ENCODE peak calls at places on chromosome 22, in eight cellular contexts. A is neural progenitor cell, T is heart right ventricle, R is GM06990, Y is fibroblast of lung, H is uterus, B is esophagus squamous epithelium, P is GM12865. M is an unnamed sample.

GRCh38 chr22:41976070-41976901 is 7.0 kb downstream of the SEPTIN3 start:
- DNase-seq in A (peak), T (peak), R (peak), Y (no peak), H (no peak), B (no peak), P (peak), M (no peak)

GRCh38 chr22:50626856-50627451 is 998 bp downstream of the ARSA start:
- DNase-seq in A (no peak), T (no peak), R (no peak), Y (no peak), H (no peak), B (no peak), P (no peak), M (no peak)

GRCh38 chr22:21076907-21077625 is 31.3 kb downstream of the LRRC74B start:
- DNase-seq in A (no peak), T (no peak), R (no peak), Y (no peak), H (no peak), B (no peak), P (no peak), M (no peak)

GRCh38 chr22:37501610-37502341 is 15.6 kb upstream of the MFNG start:
- DNase-seq in A (no peak), T (peak), R (no peak), Y (peak), H (no peak), B (no peak), P (no peak), M (peak)

GRCh38 chr22:32325416-32325801 is 32.3 kb upstream of the RFPL3 start:
- DNase-seq in A (no peak), T (no peak), R (no peak), Y (no peak), H (no peak), B (no peak), P (no peak), M (no peak)

GRCh38 chr22:41217553-41218157 is 12.5 kb downstream of the L3MBTL2 start:
- DNase-seq in A (peak), T (peak), R (no peak), Y (peak), H (peak), B (no peak), P (peak), M (peak)

GRCh38 chr22:45929649-45930048 is 47.3 kb downstream of the WNT7B start:
- DNase-seq in A (no peak), T (no peak), R (no peak), Y (no peak), H (no peak), B (no peak), P (no peak), M (no peak)

GRCh38 chr22:24845036-24845918 is 39.3 kb downstream of the SGSM1 start:
- DNase-seq in A (no peak), T (no peak), R (no peak), Y (no peak), H (no peak), B (no peak), P (no peak), M (no peak)

GRCh38 chr22:46673677-46674236 is 53.6 kb downstream of the GRAMD4 start:
- DNase-seq in A (no peak), T (no peak), R (no peak), Y (no peak), H (no peak), B (no peak), P (no peak), M (no peak)

GRCh38 chr22:24950272-24950902 is 2.1 kb upstream of the KIAA1671 start:
- DNase-seq in A (peak), T (no peak), R (no peak), Y (no peak), H (no peak), B (no peak), P (peak), M (no peak)

GRCh38 chr22:36409911-36410756 is 22.4 kb upstream of the MYH9 start:
- DNase-seq in A (peak), T (peak), R (peak), Y (peak), H (peak), B (peak), P (peak), M (no peak)
- TF ChIP-seq CTCF in A (peak), T (no peak), R (no peak), Y (no peak), H (no peak), B (no peak), P (no peak), M (no peak)

GRCh38 chr22:43085658-43086606 is 3.3 kb downstream of the TTLL1 start:
- DNase-seq in A (no peak), T (peak), R (peak), Y (no peak), H (no peak), B (no peak), P (peak), M (no peak)
- H3K4me3 ChIP-seq in A (no peak), T (no peak), R (no peak), Y (no peak), H (no peak), B (no peak), P (no peak), M (no peak)

GRCh38 chr22:39215430-39216142 is 29.2 kb downstream of the PDGFB start:
- DNase-seq in A (peak), T (no peak), R (no peak), Y (no peak), H (no peak), B (no peak), P (peak), M (no peak)
- TF ChIP-seq CTCF in A (peak), T (peak), R (peak), Y (peak), H (peak), B (no peak), P (peak), M (peak)

DNA sequence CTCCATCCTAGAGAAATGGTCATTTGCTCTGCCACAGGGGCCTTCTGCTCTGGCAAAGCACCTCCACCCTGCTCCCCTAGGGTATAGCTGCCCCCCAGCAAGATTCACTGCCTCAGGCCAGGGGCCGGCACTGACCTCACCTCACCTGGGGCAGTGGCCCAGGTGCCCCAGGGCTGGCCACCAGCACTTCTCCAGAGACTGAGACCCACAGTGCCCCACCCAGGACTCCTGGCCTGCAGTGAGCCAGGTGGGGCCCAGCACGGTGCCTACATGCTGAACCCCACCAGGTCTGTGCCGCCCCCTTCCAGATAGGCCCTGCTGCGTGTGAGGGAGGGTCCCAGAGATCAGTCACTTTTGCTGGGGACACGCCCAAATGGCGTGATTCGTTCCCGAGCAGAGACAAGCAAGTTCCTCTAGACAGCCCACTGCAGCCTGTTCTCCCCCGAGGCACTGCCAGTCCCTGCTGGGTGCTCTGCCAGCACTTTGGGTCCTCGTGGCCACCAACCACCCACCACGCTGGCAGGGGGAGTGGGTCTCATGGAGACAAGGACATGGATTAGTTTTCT is 10.7 kb downstream of the GNB1L start:
- DNase-seq in A (no peak), T (no peak), R (no peak), Y (no peak), H (no peak), B (no peak), P (no peak), M (no peak)
- H3K4me3 ChIP-seq in A (no peak), T (no peak), R (no peak), Y (no peak), H (no peak), B (peak), P (no peak), M (no peak)

GRCh38 chr22:18063311-18063710 is 14.5 kb upstream of the PEX26 start:
- DNase-seq in A (no peak), T (no peak), R (no peak), Y (no peak), H (no peak), B (no peak), P (no peak), M (no peak)
- TF ChIP-seq CTCF in A (no peak), T (no peak), R (no peak), Y (no peak), H (no peak), B (no peak), P (no peak), M (no peak)

GRCh38 chr22:39931271-39931670 is 28.9 kb upstream of the TMA7B start:
- DNase-seq in A (no peak), T (no peak), R (no peak), Y (no peak), H (no peak), B (no peak), P (no peak), M (no peak)
- H3K4me3 ChIP-seq in A (no peak), T (no peak), R (no peak), Y (no peak), H (no peak), B (no peak), P (no peak), M (no peak)

GRCh38 chr22:22099194-22099486 is 116.6 kb upstream of the TOP3B start:
- DNase-seq in A (no peak), T (no peak), R (peak), Y (no peak), H (no peak), B (no peak), P (peak), M (no peak)

GRCh38 chr22:22105364-22105763 is 122.8 kb upstream of the TOP3B start:
- DNase-seq in A (no peak), T (no peak), R (no peak), Y (no peak), H (no peak), B (no peak), P (no peak), M (no peak)

GRCh38 chr22:22106855-22107254 is 124.3 kb upstream of the TOP3B start:
- DNase-seq in A (no peak), T (no peak), R (no peak), Y (no peak), H (no peak), B (no peak), P (no peak), M (no peak)

GRCh38 chr22:22099833-22100812 is 117.5 kb upstream of the TOP3B start:
- DNase-seq in A (peak), T (no peak), R (no peak), Y (no peak), H (no peak), B (no peak), P (peak), M (no peak)

GRCh38 chr22:22103078-22103593 is 120.5 kb upstream of the TOP3B start:
- DNase-seq in A (peak), T (no peak), R (no peak), Y (no peak), H (no peak), B (no peak), P (peak), M (no peak)
- TF ChIP-seq CTCF in A (peak), T (no peak), R (peak), Y (peak), H (no peak), B (no peak), P (peak), M (peak)

GRCh38 chr22:27614291-27615007 is 187.1 kb downstream of the MN1 start:
- DNase-seq in A (no peak), T (peak), R (no peak), Y (no peak), H (no peak), B (no peak), P (no peak), M (no peak)
- H3K4me3 ChIP-seq in A (no peak), T (peak), R (no peak), Y (no peak), H (peak), B (peak), P (no peak), M (no peak)

M was measured in AG09309.